ENCODE peak calls at places on chromosome 22, in ten cellular contexts. W, R, C, M, S, I, A, X, B and K are unnamed samples.

GRCh38 chr22:32810241-32811133 is 9.0 kb downstream of the TIMP3 start:
- DNase-seq in R (no peak), M (no peak), I (no peak), B (no peak), S (no peak), C (no peak), A (no peak), W (no peak), X (no peak), K (no peak)

GRCh38 chr22:20427104-20427944 is 10.3 kb downstream of the SCARF2 start:
- DNase-seq in S (no peak), R (no peak), A (no peak), B (no peak), W (no peak), M (no peak), I (no peak), X (no peak), C (no peak), K (no peak)

GRCh38 chr22:19981171-19981960 is 35.3 kb downstream of the ARVCF start:
- DNase-seq in A (no peak), R (no peak), B (no peak), I (no peak), X (no peak), W (no peak), C (no peak), S (no peak), M (no peak), K (no peak)

GRCh38 chr22:41359376-41359775 is 22.4 kb upstream of the TEF start:
- DNase-seq in S (no peak), X (no peak), W (no peak), A (no peak), R (no peak), C (no peak), B (no peak), I (no peak), M (no peak), K (no peak)

GRCh38 chr22:28547132-28547842 is 132.4 kb downstream of the TTC28 start:
- DNase-seq in C (peak; percentile 54), X (peak; percentile 82), A (peak; percentile 78), B (no peak), S (no peak), R (no peak), I (no peak), W (peak; percentile 92), M (no peak), K (no peak)

GRCh38 chr22:18085188-18085587 is 7.4 kb downstream of the PEX26 start:
- DNase-seq in I (no peak), R (no peak), X (no peak), A (peak; percentile 19), S (no peak), C (no peak), M (no peak), B (no peak), W (no peak), K (no peak)

GRCh38 chr22:29768052-29768680 is 997 bp downstream of the UQCR10 start:
- DNase-seq in I (no peak), A (no peak), C (no peak), R (no peak), W (peak; percentile 39), S (no peak), B (no peak), X (no peak), M (no peak), K (no peak)

GRCh38 chr22:41052661-41053490 is 39.5 kb upstream of the EP300 start:
- DNase-seq in I (no peak), S (peak; percentile 26), W (peak; percentile 56), M (no peak), C (peak; percentile 60), R (no peak), A (peak; percentile 62), B (no peak), X (peak; percentile 35), K (no peak)

GRCh38 chr22:25656724-25657123 is 85.3 kb upstream of the MYO18B start:
- DNase-seq in B (no peak), S (no peak), X (no peak), I (no peak), W (no peak), R (no peak), C (no peak), A (no peak), M (no peak), K (no peak)

GRCh38 chr22:18022851-18023250 is 1.5 kb downstream of the MICAL3 start:
- DNase-seq in C (no peak), I (no peak), A (no peak), S (no peak), X (no peak), W (no peak), M (no peak), B (no peak), R (no peak), K (no peak)

GRCh38 chr22:28072066-28072465 is 153.0 kb upstream of the PITPNB start:
- DNase-seq in X (no peak), I (no peak), S (no peak), W (peak; percentile 20), B (no peak), C (no peak), R (no peak), A (no peak), M (no peak), K (no peak)

GRCh38 chr22:38081941-38082828 is 1.8 kb downstream of the SLC16A8 start:
- DNase-seq in R (no peak), C (no peak), A (no peak), W (no peak), X (no peak), S (no peak), I (no peak), B (no peak), M (no peak), K (no peak)

GRCh38 chr22:38081636-38081940 is 2.4 kb downstream of the SLC16A8 start:
- DNase-seq in X (no peak), S (no peak), C (no peak), B (no peak), W (no peak), A (no peak), M (no peak), I (no peak), R (no peak), K (no peak)

GRCh38 chr22:38079804-38080203 is 4.2 kb downstream of the SLC16A8 start:
- DNase-seq in M (no peak), S (no peak), B (no peak), X (no peak), C (no peak), R (no peak), A (no peak), W (no peak), I (no peak), K (no peak)

GRCh38 chr22:38080468-38080846 is 3.5 kb downstream of the SLC16A8 start:
- DNase-seq in B (no peak), S (no peak), C (no peak), M (no peak), X (no peak), W (no peak), A (no peak), I (no peak), R (no peak), K (no peak)

GRCh38 chr22:38080847-38081635 is 2.9 kb downstream of the SLC16A8 start:
- DNase-seq in A (peak; percentile 42), W (peak; percentile 21), X (peak; percentile 34), C (peak; percentile 24), B (peak; percentile 46), I (no peak), S (no peak), R (no peak), M (no peak), K (peak; percentile 43)
- H3K4me3 ChIP-seq in A (peak overlapping the region; percentile 33), W (peak overlapping the region; percentile 33), X (no peak overlapping the region), C (peak overlapping the region; percentile 7), B (no peak overlapping the region), I (peak overlapping the region; percentile 76), S (peak overlapping the region; percentile 8), R (peak overlapping the region; percentile 51), M (no peak overlapping the region), K (no peak overlapping the region)

GRCh38 chr22:23270212-23270733 is 90.0 kb downstream of the BCR start:
- DNase-seq in S (no peak), A (no peak), B (no peak), R (no peak), I (no peak), X (peak; percentile 6), W (no peak), C (no peak), M (no peak), K (no peak)

GRCh38 chr22:23269441-23270211 is 89.3 kb downstream of the BCR start:
- DNase-seq in R (no peak), C (no peak), X (no peak), W (no peak), B (no peak), A (no peak), I (no peak), M (no peak), S (no peak), K (no peak)

GRCh38 chr22:23268139-23268712 is 87.9 kb downstream of the BCR start:
- DNase-seq in W (no peak), R (no peak), C (no peak), X (no peak), M (no peak), I (no peak), S (no peak), A (no peak), B (no peak), K (no peak)

GRCh38 chr22:23267225-23268043 is 87.1 kb downstream of the BCR start:
- DNase-seq in R (no peak), S (no peak), A (no peak), W (no peak), X (no peak), I (no peak), B (no peak), M (no peak), C (no peak), K (no peak)

GRCh38 chr22:23268877-23269276 is 88.6 kb downstream of the BCR start:
- DNase-seq in A (no peak), X (no peak), B (no peak), M (no peak), C (no peak), W (no peak), R (no peak), S (no peak), I (no peak), K (no peak)
- H3K4me3 ChIP-seq in A (no peak overlapping the region), X (no peak overlapping the region), B (no peak overlapping the region), M (no peak overlapping the region), C (no peak overlapping the region), W (no peak overlapping the region), R (no peak overlapping the region), S (no peak overlapping the region), I (no peak overlapping the region), K (no peak overlapping the region)

GRCh38 chr22:45644714-45645113 is 26.9 kb upstream of the ATXN10 start:
- DNase-seq in X (no peak), I (no peak), A (no peak), B (no peak), S (no peak), M (no peak), W (no peak), C (no peak), R (no peak), K (no peak)
- H3K4me3 ChIP-seq in X (no peak overlapping the region), I (no peak overlapping the region), A (no peak overlapping the region), B (no peak overlapping the region), S (no peak overlapping the region), M (no peak overlapping the region), W (no peak overlapping the region), C (no peak overlapping the region), R (no peak overlapping the region), K (no peak overlapping the region)

DNA sequence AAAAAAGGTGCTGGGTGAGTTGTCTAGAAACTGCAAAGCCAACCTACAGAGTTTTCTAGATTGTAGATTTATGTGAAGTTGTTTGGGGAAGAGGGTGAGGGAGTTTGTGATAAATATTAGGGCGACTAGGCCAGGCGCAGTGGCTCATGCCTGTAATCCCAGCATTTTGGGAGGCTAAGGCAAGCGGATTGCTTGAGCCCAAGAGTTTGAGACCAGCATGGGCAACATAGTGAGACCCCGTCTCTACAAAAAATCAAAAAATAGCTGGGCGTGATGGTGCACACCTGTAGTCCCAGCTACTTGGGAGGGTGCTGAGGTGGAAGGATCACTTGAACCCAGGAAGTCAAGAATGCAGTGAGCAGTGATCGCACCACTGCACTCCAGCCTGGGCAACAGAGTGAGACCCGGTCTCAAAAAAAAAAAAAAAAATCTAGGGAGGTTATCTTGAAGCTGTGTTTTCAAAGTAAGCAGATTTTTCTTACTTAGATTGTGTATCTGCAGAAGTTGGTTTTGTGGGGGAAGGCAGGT is 844 bp downstream of the APOL6 start:
- DNase-seq in R (no peak), C (no peak), B (no peak), M (no peak), A (no peak), I (no peak), S (no peak), X (no peak), W (no peak), K (no peak)
- H3K4me3 ChIP-seq in R (peak overlapping the region; percentile 69), C (peak overlapping the region; percentile 55), B (no peak overlapping the region), M (peak overlapping the region; percentile 93), A (peak overlapping the region; percentile 68), I (peak overlapping the region; percentile 96), S (peak overlapping the region; percentile 75), X (peak overlapping the region; percentile 69), W (peak overlapping the region; percentile 80), K (peak overlapping the region; percentile 59)